ENCODE peak calls at places on chromosomes 7 and 10, in four cellular contexts. H, W, T and X are unnamed samples.

GRCh38 chr7:94052398-94053180 is 48.4 kb upstream of the BET1 start:
- DNase-seq in T (no peak), W (no peak), H (no peak), X (peak; percentile 27)

GRCh38 chr7:41885748-41886147 is 182.9 kb upstream of the INHBA start:
- DNase-seq in H (no peak), T (no peak), W (no peak), X (no peak)

GRCh38 chr7:40757097-40757496 is 622.3 kb downstream of the SUGCT start:
- DNase-seq in W (no peak), H (no peak), T (no peak), X (no peak)

GRCh38 chr7:112079671-112080070 is 126.5 kb downstream of the DOCK4 start:
- DNase-seq in T (no peak), H (no peak), W (no peak), X (no peak)

GRCh38 chr7:36533717-36534116 is 144.1 kb downstream of the ANLN start:
- DNase-seq in T (no peak), W (no peak), H (no peak), X (no peak)

GRCh38 chr7:2956526-2957368 is 86.9 kb downstream of the CARD11 start:
- DNase-seq in W (peak; percentile 55), H (peak; percentile 52), T (no peak), X (no peak)

GRCh38 chr10:29151011-29151410 is 137.9 kb upstream of the LYZL1 start:
- DNase-seq in W (no peak), T (no peak), H (no peak), X (no peak)

GRCh38 chr7:70132802-70133201 is 534.5 kb downstream of the AUTS2 start:
- DNase-seq in W (no peak), T (no peak), H (no peak), X (no peak)

GRCh38 chr10:75191821-75192568 is 18.6 kb upstream of the VDAC2 start:
- DNase-seq in T (peak; percentile 78), H (peak; percentile 84), W (peak; percentile 61), X (no peak)

GRCh38 chr7:30656611-30657010 is 25.6 kb downstream of the CRHR2 start:
- DNase-seq in T (no peak), H (no peak), W (no peak), X (no peak)

GRCh38 chr10:42632557-42632956 is 5.8 kb downstream of the ZNF33B start:
- DNase-seq in H (no peak), T (no peak), W (no peak), X (no peak)

GRCh38 chr7:69561256-69561655 is 37.0 kb upstream of the AUTS2 start:
- DNase-seq in H (no peak), W (no peak), T (no peak), X (no peak)

GRCh38 chr7:30436518-30436917 is 42.1 kb downstream of the NOD1 start:
- DNase-seq in T (no peak), H (no peak), W (no peak), X (no peak)

GRCh38 chr10:59508296-59508695 is 145.9 kb upstream of the FAM13C start:
- DNase-seq in T (no peak), H (no peak), W (no peak), X (no peak)

GRCh38 chr10:96678725-96679124 is 41.6 kb downstream of the PIK3AP1 start:
- DNase-seq in H (no peak), T (no peak), W (no peak), X (no peak)

GRCh38 chr7:142478479-142479220 is 220.8 kb upstream of the PRSS58 start:
- DNase-seq in W (peak; percentile 70), H (peak; percentile 12), T (peak; percentile 17), X (no peak)

GRCh38 chr10:1185911-1186692 is 129.9 kb downstream of the WDR37 start:
- DNase-seq in H (no peak), W (no peak), T (no peak), X (no peak)

GRCh38 chr10:99912057-99912456 is 97.7 kb downstream of the DNMBP start:
- DNase-seq in W (no peak), T (no peak), H (no peak), X (no peak)

GRCh38 chr7:49848211-49848841 is 74.9 kb downstream of the VWC2 start:
- DNase-seq in W (no peak), T (no peak), H (no peak), X (no peak)

GRCh38 chr10:69868821-69869220 is 67.1 kb downstream of the COL13A1 start:
- DNase-seq in W (no peak), H (no peak), T (no peak), X (no peak)

GRCh38 chr10:79148452-79149344 is 79.9 kb downstream of the ZMIZ1 start:
- DNase-seq in W (peak; percentile 78), H (no peak), T (no peak), X (no peak)

GRCh38 chr7:106542550-106543220 is 118.3 kb downstream of the CCDC71L start:
- DNase-seq in W (peak; percentile 80), T (peak; percentile 48), H (peak; percentile 25), X (peak; percentile 57)

GRCh38 chr7:98280791-98281756 is at the start of gene BRI3:
- DNase-seq in H (peak; percentile 85), T (peak; percentile 78), W (peak; percentile 93), X (peak; percentile 12)

GRCh38 chr10:7354330-7355047 is 56.3 kb downstream of the SFMBT2 start:
- DNase-seq in W (no peak), H (peak; percentile 78), T (no peak), X (no peak)

GRCh38 chr7:76262683-76263402 is 39.6 kb upstream of the HSPB1 start:
- DNase-seq in W (peak; percentile 73), T (peak; percentile 68), H (peak; percentile 66), X (no peak)

GRCh38 chr7:5636914-5637313 is 144.5 kb downstream of the RNF216 start:
- DNase-seq in H (peak; percentile 47), W (no peak), T (no peak), X (no peak)

GRCh38 chr7:26718063-26718462 is 146.3 kb downstream of the SKAP2 start:
- DNase-seq in T (no peak), W (no peak), H (no peak), X (no peak)

GRCh38 chr10:36224431-36224985 is 582.4 kb upstream of the FZD8 start:
- DNase-seq in H (no peak), W (no peak), T (no peak), X (no peak)

GRCh38 chr10:104577861-104578480 is 63.1 kb upstream of the SORCS3 start:
- DNase-seq in H (no peak), T (no peak), W (no peak), X (no peak)

GRCh38 chr7:2355079-2356008 is 717 bp downstream of the EIF3B start:
- DNase-seq in T (no peak), H (peak; percentile 31), W (peak; percentile 54), X (no peak)

DNA sequence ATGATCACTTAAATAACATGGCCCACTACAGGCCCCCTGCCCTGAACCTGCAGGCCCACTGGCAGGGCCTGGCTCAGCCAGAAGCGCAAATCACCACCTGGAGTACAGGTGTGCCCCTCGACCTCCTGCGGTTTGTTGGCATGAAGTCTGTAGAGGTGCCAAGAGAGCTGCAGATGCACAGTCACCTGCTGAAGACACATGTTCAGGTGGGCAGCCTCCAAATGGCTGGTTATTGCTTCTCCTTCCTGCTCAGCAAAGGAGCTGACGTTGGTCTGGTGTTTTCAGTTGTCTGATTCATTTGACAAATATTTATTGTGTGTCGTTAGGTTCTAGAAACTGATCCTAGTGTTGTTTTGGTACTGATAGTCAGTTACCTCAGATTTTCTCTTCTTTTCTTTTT is 29.0 kb downstream of the DHTKD1 start:
- DNase-seq in H (no peak), T (no peak), W (no peak), X (no peak)
- TF ChIP-seq CHD4 in H (no peak), T (no peak), W (no peak), X (no peak)

DNA sequence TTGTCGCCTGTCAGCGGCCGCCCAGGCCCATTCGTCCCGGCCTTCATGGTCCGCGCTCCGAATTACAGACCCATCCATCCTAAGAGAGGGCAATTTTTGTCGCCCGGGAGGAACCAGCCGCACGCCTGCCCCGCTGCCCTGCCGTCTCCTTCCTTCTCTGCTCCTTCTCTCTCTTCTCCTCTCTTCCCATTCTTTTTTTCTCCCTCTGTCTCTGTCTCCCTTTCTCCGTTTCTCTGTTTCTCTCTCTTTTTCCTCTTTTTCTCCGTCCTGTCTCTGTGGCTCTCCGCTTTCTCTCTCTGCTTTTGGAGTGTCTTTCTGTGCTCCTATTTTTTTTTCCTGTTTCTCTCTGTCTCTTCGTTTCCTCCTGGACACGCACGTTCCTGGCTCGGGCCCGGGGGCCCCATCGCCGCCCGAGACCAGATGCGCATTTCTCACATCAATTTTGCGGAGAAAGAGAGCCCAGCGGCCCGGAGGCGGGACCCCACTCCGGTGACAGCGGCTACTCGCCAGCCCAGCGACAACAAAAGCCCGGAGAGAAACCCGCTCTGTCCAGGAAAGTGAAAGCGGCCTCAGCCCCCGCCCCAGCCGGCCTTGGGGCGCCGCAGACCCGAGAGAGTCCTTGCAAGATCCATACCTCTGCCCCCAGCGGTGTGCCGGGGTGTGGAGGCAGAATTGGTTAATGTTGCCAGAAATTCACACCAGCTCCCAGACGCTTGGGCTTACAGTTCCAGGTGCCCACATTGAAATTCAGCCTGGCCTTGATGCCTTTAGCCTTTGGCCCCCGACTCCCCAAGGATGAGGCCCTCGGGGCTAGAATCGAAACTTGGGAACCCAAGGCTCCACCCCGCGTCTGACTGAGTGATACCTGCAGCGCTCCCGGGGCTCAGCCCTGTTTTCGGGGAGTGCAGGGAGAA is 4.1 kb downstream of the LBX1 start:
- DNase-seq in T (no peak), H (no peak), W (no peak), X (no peak)
- TF ChIP-seq CHD4 in T (no peak), H (no peak), W (no peak), X (no peak)

DNA sequence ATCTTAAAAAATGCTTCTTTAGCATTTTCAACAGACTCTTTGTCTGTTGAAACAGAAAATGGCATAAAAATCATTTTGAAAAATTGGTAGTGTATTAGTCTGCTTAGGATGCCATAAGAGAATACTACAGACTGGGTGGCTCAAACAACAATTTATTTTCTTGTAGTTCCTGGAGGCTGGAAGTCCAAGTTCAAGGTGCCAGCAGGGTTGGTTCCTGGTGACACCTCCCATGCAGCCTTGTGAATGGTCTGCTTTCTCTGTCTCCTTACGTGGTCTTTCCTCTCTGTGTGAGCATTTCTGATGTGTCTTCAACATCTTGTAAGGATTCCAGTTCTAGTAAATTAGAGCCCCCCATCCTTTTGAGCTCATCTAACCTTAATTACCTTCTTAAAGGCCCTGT is 26.1 kb upstream of the RAB11FIP2 start:
- DNase-seq in H (no peak), W (no peak), T (no peak), X (no peak)
- TF ChIP-seq CHD4 in H (no peak), W (no peak), T (no peak), X (no peak)

GRCh38 chr10:30422296-30422695 is 11.7 kb upstream of the MAP3K8 start:
- DNase-seq in T (no peak), H (no peak), W (no peak), X (no peak)
- TF ChIP-seq CHD4 in T (no peak), H (no peak), W (no peak), X (no peak)

DNA sequence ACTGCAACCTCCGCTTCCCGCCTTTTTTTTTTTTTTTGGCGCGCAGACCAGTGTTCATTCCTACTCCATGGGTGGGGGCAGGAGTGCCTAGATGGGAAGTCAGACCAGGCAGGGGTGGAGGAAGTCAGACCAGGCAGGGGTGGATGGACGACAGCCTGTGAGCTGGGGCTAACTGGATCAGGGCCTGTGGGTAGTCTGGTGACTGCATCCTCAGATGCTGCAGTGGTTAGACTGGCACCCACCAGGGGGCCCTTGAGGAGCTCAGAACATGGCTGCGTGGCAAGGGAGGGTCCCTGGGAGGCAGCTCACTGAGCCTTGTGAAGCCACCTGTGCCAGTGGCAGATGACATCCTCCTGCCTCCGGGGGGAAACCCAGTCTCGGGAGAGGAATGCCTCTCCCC is 35.1 kb downstream of the RCC1L start:
- DNase-seq in T (no peak), H (no peak), W (no peak), X (no peak)
- TF ChIP-seq CHD4 in T (no peak), H (no peak), W (no peak), X (no peak)